ENCODE peak calls at places on chromosomes 16 and 17, in ten cellular contexts. L is cardiac muscle cell, I is activated T-cell treated with anti-CD3 and anti-CD28 coated beads for 1 hour, Z is AG09309, X is NCI-H1048, U is activated B cell treated with CpG ODN at 0.5 μM for 24 hours, K is cardiac fibroblast, P is GM04504, T is EL, Q is NCI-H146. W is an unnamed sample.

GRCh38 chr16:69709456-69710084 is 16.8 kb downstream of the NQO1 start:
- DNase-seq in L (peak), I (no peak), Z (no peak), X (no peak), U (no peak), K (peak), P (no peak), T (peak), Q (peak), W (peak)

GRCh38 chr17:66345264-66345663 is 42.9 kb downstream of the PRKCA start:
- DNase-seq in L (no peak), I (no peak), Z (no peak), X (no peak), U (no peak), K (no peak), P (no peak), T (no peak), Q (no peak), W (no peak)

GRCh38 chr16:88526008-88526905 is 43.9 kb upstream of the ZC3H18 start:
- DNase-seq in L (no peak), I (no peak), Z (no peak), X (no peak), U (no peak), K (no peak), P (no peak), T (no peak), Q (no peak), W (no peak)

GRCh38 chr16:30381351-30382041 is 865 bp downstream of the SEPTIN1 start:
- DNase-seq in L (no peak), I (no peak), Z (no peak), X (no peak), U (no peak), K (no peak), P (no peak), T (no peak), Q (no peak), W (no peak)

GRCh38 chr16:8936421-8936820 is 27.3 kb downstream of the USP7 start:
- DNase-seq in L (no peak), I (peak), Z (no peak), X (no peak), U (no peak), K (peak), P (no peak), T (peak), Q (peak), W (peak)

GRCh38 chr17:4582101-4582501 is 2.2 kb upstream of the SMTNL2 start:
- DNase-seq in L (no peak), I (no peak), Z (no peak), X (no peak), U (no peak), K (no peak), P (no peak), T (no peak), Q (no peak), W (peak)

GRCh38 chr17:75854111-75854748 is 905 bp downstream of the WBP2 start:
- DNase-seq in L (no peak), I (no peak), Z (no peak), X (no peak), U (no peak), K (peak), P (peak), T (peak), Q (no peak), W (peak)

GRCh38 chr16:30358577-30358936 is 3.4 kb upstream of the CD2BP2 start:
- DNase-seq in L (no peak), I (no peak), Z (no peak), X (no peak), U (no peak), K (no peak), P (no peak), T (no peak), Q (no peak), W (no peak)

GRCh38 chr16:83449861-83450260 is 357.9 kb upstream of the HSBP1 start:
- DNase-seq in L (no peak), I (no peak), Z (no peak), X (no peak), U (no peak), K (no peak), P (no peak), T (no peak), Q (no peak), W (no peak)

GRCh38 chr17:8832711-8833352 is 33.7 kb upstream of the MFSD6L start:
- DNase-seq in L (peak), I (peak), Z (no peak), X (no peak), U (peak), K (no peak), P (no peak), T (peak), Q (peak), W (no peak)

GRCh38 chr16:57382535-57383275 is 10.4 kb downstream of the CX3CL1 start:
- DNase-seq in L (no peak), I (no peak), Z (no peak), X (no peak), U (no peak), K (no peak), P (no peak), T (no peak), Q (no peak), W (no peak)

GRCh38 chr17:82031303-82031884 is at the start of gene RAC3:
- DNase-seq in L (peak), I (no peak), Z (no peak), X (peak), U (no peak), K (no peak), P (no peak), T (peak), Q (peak), W (no peak)

GRCh38 chr17:70093163-70093562 is 18.1 kb downstream of the KCNJ16 start:
- DNase-seq in L (no peak), I (no peak), Z (no peak), X (no peak), U (no peak), K (no peak), P (no peak), T (no peak), Q (no peak), W (no peak)

GRCh38 chr17:66508896-66509843 is 206.8 kb downstream of the PRKCA start:
- DNase-seq in L (no peak), I (peak), Z (peak), X (no peak), U (no peak), K (peak), P (peak), T (peak), Q (no peak), W (peak)

GRCh38 chr16:20042848-20043247 is 30.8 kb downstream of the GPR139 start:
- DNase-seq in L (no peak), I (no peak), Z (no peak), X (no peak), U (no peak), K (no peak), P (no peak), T (peak), Q (no peak), W (no peak)

GRCh38 chr17:4602041-4602440 is 17.7 kb downstream of the SMTNL2 start:
- DNase-seq in L (no peak), I (no peak), Z (no peak), X (no peak), U (no peak), K (no peak), P (no peak), T (no peak), Q (no peak), W (no peak)

GRCh38 chr17:38628441-38628840 is 22.7 kb upstream of the SRCIN1 start:
- DNase-seq in L (no peak), I (no peak), Z (no peak), X (no peak), U (no peak), K (peak), P (no peak), T (no peak), Q (peak), W (peak)